ENCODE peak calls at places on chromosomes 7 and 10, in seven cellular contexts. Q, P, B, J, H, Y and D are unnamed samples.

GRCh38 chr10:48363617-48364355 is 57.3 kb downstream of the MAPK8 start:
- DNase-seq in B (peak; percentile 43), J (peak; percentile 81), Y (peak; percentile 70), Q (no peak), H (peak; percentile 60), P (peak; percentile 52), D (no peak)

GRCh38 chr7:47873767-47874166 is 74.5 kb downstream of the PKD1L1 start:
- DNase-seq in Y (no peak), P (no peak), H (peak; percentile 21), Q (no peak), B (no peak), J (no peak), D (no peak)

GRCh38 chr7:112147752-112148435 is 58.3 kb downstream of the DOCK4 start:
- DNase-seq in B (no peak), Q (no peak), H (no peak), J (peak; percentile 29), P (no peak), Y (no peak), D (no peak)

GRCh38 chr7:38681882-38682281 is 50.7 kb upstream of the AMPH start:
- DNase-seq in Q (no peak), J (no peak), B (no peak), P (no peak), H (no peak), Y (no peak), D (no peak)

GRCh38 chr10:134743-135600 is at the start of gene ZMYND11:
- DNase-seq in H (peak; percentile 60), B (no peak), Y (peak; percentile 85), Q (peak; percentile 76), P (peak; percentile 77), J (peak; percentile 61), D (no peak)

GRCh38 chr10:17430647-17431355 is 23.6 kb downstream of the ST8SIA6 start:
- DNase-seq in P (peak; percentile 82), Q (peak; percentile 79), Y (peak; percentile 70), J (peak; percentile 81), B (peak; percentile 54), H (peak; percentile 59), D (no peak)

GRCh38 chr7:106345421-106346166 is 60.8 kb upstream of the NAMPT start:
- DNase-seq in Q (peak; percentile 43), P (no peak), H (no peak), Y (no peak), B (no peak), J (no peak), D (no peak)

GRCh38 chr7:89607797-89608196 is 546.5 kb upstream of the STEAP1 start:
- DNase-seq in B (no peak), Q (no peak), P (no peak), Y (no peak), J (no peak), H (no peak), D (no peak)

GRCh38 chr7:158016171-158017087 is 571.2 kb downstream of the PTPRN2 start:
- DNase-seq in Y (peak; percentile 77), H (no peak), Q (no peak), B (no peak), P (peak; percentile 51), J (peak; percentile 30), D (no peak)

GRCh38 chr10:103733002-103733419 is 122.4 kb downstream of the SH3PXD2A start:
- DNase-seq in Y (no peak), B (no peak), H (no peak), Q (no peak), P (no peak), J (peak; percentile 91), D (no peak)

GRCh38 chr10:114761205-114762193 is 60.1 kb upstream of the FHIP2A start:
- DNase-seq in H (no peak), P (no peak), B (no peak), Y (no peak), Q (no peak), J (no peak), D (no peak)

GRCh38 chr10:76998451-76998850 is 639.2 kb downstream of the KCNMA1 start:
- DNase-seq in Q (no peak), B (no peak), J (no peak), P (no peak), H (no peak), Y (peak; percentile 19), D (no peak)

GRCh38 chr10:110429301-110429700 is 68.4 kb upstream of the DUSP5 start:
- DNase-seq in Y (no peak), J (no peak), B (no peak), Q (no peak), H (no peak), P (no peak), D (no peak)

GRCh38 chr7:34059551-34059840 is 154.2 kb downstream of the BMPER start:
- DNase-seq in B (no peak), J (peak; percentile 90), Q (no peak), H (no peak), P (no peak), Y (no peak), D (no peak)

GRCh38 chr7:50307368-50308012 is 3.0 kb downstream of the IKZF1 start:
- DNase-seq in H (no peak), B (no peak), Q (no peak), Y (peak; percentile 48), P (no peak), J (no peak), D (no peak)

GRCh38 chr10:26855186-26855585 is 5.6 kb downstream of the ABI1 start:
- DNase-seq in P (no peak), Y (no peak), B (no peak), J (no peak), H (peak; percentile 53), Q (no peak), D (no peak)

GRCh38 chr10:24196426-24197039 is 12.4 kb upstream of the KIAA1217 start:
- DNase-seq in H (peak; percentile 40), Y (peak; percentile 88), B (peak; percentile 60), Q (peak; percentile 77), P (peak; percentile 87), J (peak; percentile 81), D (peak; percentile 73)

GRCh38 chr7:155533827-155534690 is 12.3 kb downstream of the CNPY1 start:
- DNase-seq in Y (peak; percentile 88), B (no peak), Q (no peak), J (peak; percentile 78), H (no peak), P (no peak), D (no peak)

DNA sequence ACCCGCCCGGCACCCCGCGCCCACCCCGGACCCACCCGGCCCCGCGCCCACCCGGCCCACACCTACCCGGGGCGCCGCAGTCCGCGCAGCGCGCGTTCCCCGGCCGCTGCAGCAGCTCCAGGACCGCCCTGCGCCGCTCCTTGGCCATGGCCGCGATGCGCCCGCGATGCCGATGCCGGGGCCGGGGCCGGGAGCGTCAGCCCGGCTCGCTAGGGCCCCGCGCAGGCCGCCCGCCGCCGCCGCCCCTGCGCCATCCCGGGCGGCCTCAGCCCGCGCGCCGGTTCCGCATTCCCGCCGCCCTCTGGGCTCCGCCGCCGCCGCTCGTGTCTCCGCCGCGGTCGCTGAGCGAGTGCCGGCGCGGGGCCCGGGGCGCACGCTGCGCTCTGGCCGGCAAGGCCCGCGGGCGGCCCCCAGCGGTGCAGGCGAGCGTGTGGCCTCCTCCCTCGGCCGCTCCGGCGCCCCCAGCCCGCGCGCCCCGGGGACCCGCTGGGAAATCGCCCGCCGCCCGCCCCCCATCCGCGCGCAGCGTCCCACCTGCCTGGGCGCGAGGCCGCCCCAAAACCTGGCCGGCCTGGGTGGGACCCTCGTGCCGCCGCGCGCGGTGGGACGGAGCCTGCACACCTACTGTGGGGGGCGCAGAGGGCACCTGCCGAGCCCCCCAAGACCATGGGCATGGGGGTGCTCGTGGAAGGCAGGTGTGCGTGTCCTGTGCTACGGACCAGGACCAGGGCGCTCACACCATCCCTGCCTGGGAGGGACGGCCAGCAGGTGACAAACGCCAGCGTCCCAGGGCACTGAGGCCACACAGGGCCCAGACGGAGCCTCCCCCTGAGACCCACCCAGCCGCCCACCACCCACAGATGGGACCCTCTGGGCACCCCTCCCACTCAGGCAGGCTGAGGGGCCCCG is at the start of gene ADAP1:
- DNase-seq in P (no peak), Q (peak; percentile 68), J (peak; percentile 29), B (no peak), Y (peak; percentile 81), H (peak; percentile 41), D (peak; percentile 54)
- H3K4me3 ChIP-seq in P (peak within 1 kb of the TSS; percentile 40), Q (peak within 1 kb of the TSS; percentile 58), J (no peak within 1 kb of the TSS), B (peak within 1 kb of the TSS; percentile 57), Y (peak within 1 kb of the TSS; percentile 53), H (peak within 1 kb of the TSS; percentile 59), D (peak within 1 kb of the TSS; percentile 98)

GRCh38 chr10:22334414-22335203 is 10.7 kb upstream of the SPAG6 start:
- DNase-seq in Y (peak; percentile 86), P (no peak), H (no peak), J (peak; percentile 86), B (no peak), Q (peak; percentile 46), D (no peak)

GRCh38 chr10:22333167-22333566 is 12.1 kb upstream of the SPAG6 start:
- DNase-seq in H (no peak), J (no peak), Y (no peak), P (no peak), Q (no peak), B (no peak), D (no peak)

GRCh38 chr10:22332116-22332692 is 11.3 kb downstream of the BMI1 start:
- DNase-seq in B (no peak), P (no peak), Y (peak; percentile 39), H (no peak), Q (no peak), J (no peak), D (no peak)

GRCh38 chr10:22335204-22335956 is 9.9 kb upstream of the SPAG6 start:
- DNase-seq in B (no peak), H (peak; percentile 24), P (no peak), Y (peak; percentile 78), Q (peak; percentile 71), J (peak; percentile 82), D (no peak)

GRCh38 chr10:22333667-22334282 is 11.5 kb upstream of the SPAG6 start:
- DNase-seq in P (no peak), Q (no peak), J (peak; percentile 31), H (no peak), B (no peak), Y (peak; percentile 17), D (no peak)
- H3K27me3 ChIP-seq in P (peaks cover 49% of the 10 kb centered on the region), Q (no peaks in the 10 kb centered on the region), J (peaks cover 52% of the 10 kb centered on the region), H (peaks cover 45% of the 10 kb centered on the region), B (peaks cover 5% of the 10 kb centered on the region), Y (peaks cover 98% of the 10 kb centered on the region), D (peaks cover 52% of the 10 kb centered on the region)

DNA sequence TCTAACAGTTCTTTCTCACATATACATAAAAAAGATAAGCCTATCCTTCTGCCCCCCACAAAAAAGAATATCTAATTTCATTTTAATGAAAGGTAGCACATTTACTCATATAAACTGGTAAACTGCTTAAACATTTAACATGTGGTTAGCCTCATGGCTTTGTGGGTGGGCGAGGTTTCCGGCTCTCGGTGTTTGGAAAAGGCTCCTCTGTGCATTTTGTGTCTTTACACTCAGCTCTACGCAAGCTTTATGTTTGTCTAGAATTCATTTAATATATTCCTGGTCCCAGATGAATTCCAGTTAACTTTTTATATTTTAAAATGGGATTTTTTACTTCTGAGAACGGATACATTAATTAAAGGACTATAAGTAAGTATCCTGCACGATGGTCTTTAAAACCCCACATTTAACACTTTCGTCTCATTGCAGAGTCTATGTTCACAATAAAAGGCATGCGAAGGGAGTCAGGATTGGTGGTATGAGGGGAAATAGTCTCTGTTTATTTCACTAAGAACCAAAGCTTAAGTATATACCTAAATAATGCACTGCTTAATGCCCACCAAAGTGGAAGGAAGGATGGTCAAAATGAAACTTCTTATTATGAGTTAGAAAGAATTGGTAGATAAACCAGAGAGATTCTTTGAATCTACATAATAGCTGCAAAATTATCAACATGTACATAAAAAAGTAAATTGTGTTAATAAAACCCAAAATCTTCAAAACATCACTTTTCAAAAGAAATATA is 197.2 kb downstream of the CRPPA start:
- DNase-seq in P (no peak), Y (no peak), B (no peak), Q (no peak), J (no peak), H (no peak), D (no peak)
- H3K4me3 ChIP-seq in P (no peak overlapping the region), Y (no peak overlapping the region), B (no peak overlapping the region), Q (no peak overlapping the region), J (no peak overlapping the region), H (no peak overlapping the region), D (no peak overlapping the region)

GRCh38 chr7:28957822-28958234 is 302 bp downstream of the TRIL start:
- DNase-seq in J (peak; percentile 58), H (no peak), Q (peak; percentile 42), P (no peak), B (no peak), Y (peak; percentile 83), D (no peak)
- H3K27me3 ChIP-seq in J (peaks cover 8% of the 10 kb centered on the region), H (peaks cover 35% of the 10 kb centered on the region), Q (no peaks in the 10 kb centered on the region), P (peaks cover 11% of the 10 kb centered on the region), B (no peaks in the 10 kb centered on the region), Y (peaks cover 47% of the 10 kb centered on the region), D (peaks cover 32% of the 10 kb centered on the region)